ENCODE peak calls at places on chromosome 2, in nine cellular contexts. J is osteoblast; Z is spleen; H is CD8-positive, alpha-beta T cell; V is GM23338; I is astrocyte; O is sigmoid colon; Q is uterus; B is pancreas. W is an unnamed sample.

GRCh38 chr2:203582468-203582867 is 47.4 kb upstream of the RAPH1 start:
- DNase-seq in J (peak; percentile 44), Z (no peak), H (no peak), V (no peak), I (no peak), O (no peak), Q (no peak), B (no peak), W (no peak)

GRCh38 chr2:111049792-111050640 is 70.7 kb upstream of the BCL2L11 start:
- DNase-seq in J (peak; percentile 9), Z (no peak), H (no peak), V (no peak), I (peak; percentile 6), O (no peak), Q (no peak), B (peak; percentile 81), W (no peak)

GRCh38 chr2:120937736-120938131 is 202.1 kb downstream of the GLI2 start:
- DNase-seq in J (peak; percentile 94), Z (no peak), H (no peak), V (no peak), I (peak; percentile 79), O (no peak), Q (peak; percentile 64), B (no peak), W (peak; percentile 51)

GRCh38 chr2:3288455-3289163 is 89.0 kb downstream of the EIPR1 start:
- DNase-seq in J (peak; percentile 38), Z (peak; percentile 69), H (no peak), V (no peak), I (no peak), O (peak; percentile 33), Q (no peak), B (no peak), W (no peak)

GRCh38 chr2:159677654-159678053 is 34.7 kb upstream of the MARCHF7 start:
- DNase-seq in J (peak; percentile 19), Z (no peak), H (no peak), V (no peak), I (no peak), O (no peak), Q (no peak), B (no peak), W (no peak)

GRCh38 chr2:54569745-54570296 is 113.7 kb downstream of the SPTBN1 start:
- DNase-seq in J (no peak), Z (no peak), H (peak; percentile 48), V (no peak), I (no peak), O (no peak), Q (no peak), B (no peak), W (no peak)

GRCh38 chr2:240933048-240933965 is 27.2 kb downstream of the CROCC2 start:
- DNase-seq in J (peak; percentile 74), Z (peak; percentile 73), H (no peak), V (no peak), I (no peak), O (peak; percentile 59), Q (peak; percentile 12), B (peak; percentile 11), W (peak; percentile 72)

GRCh38 chr2:45134726-45135125 is 125.5 kb upstream of the SIX2 start:
- DNase-seq in J (peak; percentile 49), Z (no peak), H (no peak), V (no peak), I (no peak), O (no peak), Q (no peak), B (no peak), W (no peak)

GRCh38 chr2:228819701-228820100 is 451.4 kb downstream of the PID1 start:
- DNase-seq in J (no peak), Z (no peak), H (no peak), V (no peak), I (no peak), O (no peak), Q (no peak), B (no peak), W (no peak)

GRCh38 chr2:169672403-169672802 is 21.8 kb downstream of the CFAP210 start:
- DNase-seq in J (no peak), Z (no peak), H (no peak), V (no peak), I (no peak), O (no peak), Q (no peak), B (no peak), W (no peak)

GRCh38 chr2:23904692-23905091 is 22.2 kb downstream of the ATAD2B start:
- DNase-seq in J (no peak), Z (no peak), H (no peak), V (no peak), I (peak; percentile 48), O (no peak), Q (no peak), B (no peak), W (no peak)

DNA sequence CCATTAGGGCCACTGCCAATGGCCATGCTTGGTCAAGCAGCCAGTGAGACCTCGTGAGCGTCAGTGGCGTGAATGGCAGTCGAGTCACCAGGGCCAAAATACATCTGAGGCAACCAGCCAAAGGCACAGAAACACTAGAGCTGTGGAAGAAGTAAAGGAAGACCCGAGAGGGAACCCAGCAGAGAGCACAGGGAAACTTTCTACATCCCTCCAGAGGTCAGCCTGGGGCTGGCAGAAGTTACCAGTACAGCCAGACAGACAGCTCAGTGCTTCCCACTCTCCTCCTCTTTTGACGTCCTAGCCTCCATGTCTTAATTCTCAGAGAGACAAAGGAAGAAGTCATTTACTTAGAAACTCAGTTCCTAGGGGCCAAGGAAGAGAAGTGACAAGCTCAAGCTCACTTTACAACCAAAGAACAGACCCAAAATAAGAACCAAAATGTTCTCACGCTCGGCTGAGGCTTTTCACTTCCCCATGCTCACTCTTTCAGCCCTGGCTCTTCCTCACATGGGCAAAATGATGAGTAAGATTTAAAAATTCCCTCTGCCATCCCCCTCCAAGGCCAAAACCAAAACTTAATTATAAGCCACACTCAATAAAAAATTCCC is 8.7 kb downstream of the CYRIA start:
- DNase-seq in J (no peak), Z (no peak), H (no peak), V (no peak), I (no peak), O (no peak), Q (no peak), B (no peak), W (no peak)
- H3K4me1 ChIP-seq in J (peaks cover 11% of the 10 kb centered on the region), Z (peaks cover 100% of the 10 kb centered on the region), H (no peaks in the 10 kb centered on the region), V (peaks cover 7% of the 10 kb centered on the region), I (peaks cover 12% of the 10 kb centered on the region), O (peaks cover 75% of the 10 kb centered on the region), Q (peaks cover 24% of the 10 kb centered on the region), B (no peaks in the 10 kb centered on the region), W (no peaks in the 10 kb centered on the region)

GRCh38 chr2:172348555-172349288 is 78.7 kb upstream of the ITGA6 start:
- DNase-seq in J (no peak), Z (no peak), H (no peak), V (no peak), I (no peak), O (no peak), Q (no peak), B (no peak), W (no peak)
- H3K4me1 ChIP-seq in J (no peaks in the 10 kb centered on the region), Z (no peaks in the 10 kb centered on the region), H (no peaks in the 10 kb centered on the region), V (no peaks in the 10 kb centered on the region), I (no peaks in the 10 kb centered on the region), O (no peaks in the 10 kb centered on the region), Q (no peaks in the 10 kb centered on the region), B (peaks cover 46% of the 10 kb centered on the region), W (peaks cover 19% of the 10 kb centered on the region)

DNA sequence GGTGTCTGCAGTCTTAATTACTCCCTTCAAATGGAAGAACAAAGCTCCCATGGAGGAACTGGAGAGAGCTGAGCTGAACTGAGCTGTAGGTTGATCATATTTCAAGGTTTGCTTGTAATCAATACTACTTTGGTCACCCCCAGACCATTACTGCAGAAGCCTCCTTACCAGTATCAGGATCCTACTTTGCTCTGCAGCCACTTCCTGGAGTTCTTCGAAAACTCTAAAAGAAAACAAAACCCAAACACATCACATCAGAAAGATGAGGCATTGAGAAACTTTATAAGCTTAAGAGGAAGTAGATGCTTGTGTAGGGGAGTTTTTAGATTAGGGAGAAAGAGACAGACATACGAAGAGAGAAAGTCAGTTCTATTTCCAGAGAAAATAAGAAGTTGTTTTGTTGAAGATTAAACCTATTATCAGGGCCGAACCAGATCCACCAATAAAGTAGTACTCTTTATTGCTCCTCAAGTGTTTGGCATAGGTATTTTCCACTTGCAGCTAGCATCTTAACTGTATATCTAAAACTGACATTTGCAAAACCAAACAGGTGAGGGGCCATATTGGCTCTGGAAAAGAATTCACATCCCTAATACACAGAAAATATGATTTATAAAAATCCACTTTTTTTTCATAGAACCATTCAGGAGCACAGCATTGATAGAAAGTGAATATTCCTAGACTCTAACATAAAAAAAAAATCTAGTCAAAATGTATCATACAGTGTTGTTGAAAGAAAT is 166.9 kb upstream of the KLF7 start:
- DNase-seq in J (no peak), Z (no peak), H (no peak), V (no peak), I (no peak), O (no peak), Q (no peak), B (no peak), W (no peak)
- H3K4me1 ChIP-seq in J (peaks cover 36% of the 10 kb centered on the region), Z (peaks cover 15% of the 10 kb centered on the region), H (no peaks in the 10 kb centered on the region), V (peaks cover 19% of the 10 kb centered on the region), I (peaks cover 40% of the 10 kb centered on the region), O (peaks cover 17% of the 10 kb centered on the region), Q (no peaks in the 10 kb centered on the region), B (no peaks in the 10 kb centered on the region), W (no peaks in the 10 kb centered on the region)

DNA sequence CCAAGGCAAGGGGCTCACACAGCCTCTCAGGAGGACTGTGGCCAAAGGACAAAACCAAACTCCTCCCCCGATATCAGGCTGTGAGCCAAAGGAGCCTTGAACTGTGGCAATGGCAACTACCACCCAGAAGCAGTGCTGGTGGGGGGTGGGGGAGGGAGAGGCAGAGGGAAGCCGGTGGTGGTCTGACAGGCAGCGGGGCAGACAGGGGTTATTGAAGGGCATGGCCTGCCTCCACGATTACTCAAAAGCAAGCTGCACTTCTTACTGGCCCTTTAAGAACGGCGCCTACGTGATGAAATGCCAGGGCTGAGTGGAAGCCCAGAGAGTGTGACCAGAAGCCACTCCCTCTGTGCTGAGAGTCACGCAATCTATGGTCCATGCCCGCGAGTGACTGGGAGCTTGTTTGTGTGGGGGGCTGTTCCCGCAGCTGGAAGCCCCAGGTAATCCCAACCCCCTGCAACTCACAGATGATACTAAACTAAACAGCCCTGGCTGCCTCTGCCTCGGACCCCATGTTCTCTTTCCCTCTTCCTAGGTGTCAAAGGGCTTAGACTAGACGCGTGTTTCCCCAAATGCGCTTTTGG is 128.2 kb upstream of the CXCR4 start:
- DNase-seq in J (no peak), Z (peak; percentile 87), H (no peak), V (peak; percentile 52), I (peak; percentile 47), O (no peak), Q (no peak), B (peak; percentile 29), W (peak; percentile 85)
- H3K4me1 ChIP-seq in J (no peaks in the 10 kb centered on the region), Z (peaks cover 27% of the 10 kb centered on the region), H (peaks cover 9% of the 10 kb centered on the region), V (peaks cover 9% of the 10 kb centered on the region), I (peaks cover 6% of the 10 kb centered on the region), O (peaks cover 5% of the 10 kb centered on the region), Q (no peaks in the 10 kb centered on the region), B (no peaks in the 10 kb centered on the region), W (no peaks in the 10 kb centered on the region)

GRCh38 chr2:8528863-8529262 is 153.0 kb upstream of the ID2 start:
- DNase-seq in J (no peak), Z (no peak), H (no peak), V (no peak), I (no peak), O (no peak), Q (no peak), B (no peak), W (no peak)
- H3K4me1 ChIP-seq in J (peaks cover 5% of the 10 kb centered on the region), Z (peaks cover 18% of the 10 kb centered on the region), H (peaks cover 4% of the 10 kb centered on the region), V (peaks cover 6% of the 10 kb centered on the region), I (peaks cover 7% of the 10 kb centered on the region), O (no peaks in the 10 kb centered on the region), Q (no peaks in the 10 kb centered on the region), B (peaks cover 26% of the 10 kb centered on the region), W (peaks cover 11% of the 10 kb centered on the region)

W was measured in kidney.